ENCODE peak calls at places on chromosomes 11 and 22, in ten cellular contexts. I is germinal center; D is endothelial cell; G is OCI-LY7; U is AG09309; V is fibroblast of pulmonary artery; C is fibroblast of mammary gland; A is activated CD8-positive, alpha-beta memory T cell treated with anti-CD3 and anti-CD28 coated beads, Interleukin-2, amount 50 U/mL, for 4 hours; B is sciatic nerve; X is memory B cell. M is an unnamed sample.

GRCh38 chr22:43723816-43724215 is 88.3 kb downstream of the EFCAB6 start:
- DNase-seq in I (no peak), D (no peak), G (no peak), U (no peak), V (peak; percentile 29), C (peak; percentile 53), A (no peak), B (no peak), X (no peak), M (no peak)

GRCh38 chr11:64060861-64061444 is 25.2 kb downstream of the FLRT1 start:
- DNase-seq in I (peak; percentile 91), D (peak; percentile 70), G (peak; percentile 70), U (no peak), V (peak; percentile 14), C (peak; percentile 10), A (peak; percentile 59), B (no peak), X (peak; percentile 55), M (no peak)

GRCh38 chr11:47869548-47870393 is 21.6 kb upstream of the NUP160 start:
- DNase-seq in I (no peak), D (no peak), G (no peak), U (no peak), V (no peak), C (no peak), A (no peak), B (no peak), X (no peak), M (no peak)

GRCh38 chr22:22922954-22923319 is 35.3 kb downstream of the IGLL5 start:
- DNase-seq in I (no peak), D (no peak), G (no peak), U (no peak), V (no peak), C (no peak), A (no peak), B (no peak), X (no peak), M (no peak)

GRCh38 chr11:121416909-121417567 is 35.1 kb upstream of the SORL1 start:
- DNase-seq in I (no peak), D (no peak), G (peak; percentile 41), U (peak; percentile 81), V (peak; percentile 94), C (peak; percentile 97), A (no peak), B (peak; percentile 91), X (no peak), M (no peak)

GRCh38 chr22:19519041-19519926 is 4.9 kb downstream of the CLDN5 start:
- DNase-seq in I (no peak), D (no peak), G (no peak), U (no peak), V (no peak), C (no peak), A (no peak), B (no peak), X (no peak), M (no peak)

GRCh38 chr11:72823105-72823804 is 9.0 kb downstream of the ATG16L2 start:
- DNase-seq in I (no peak), D (no peak), G (no peak), U (no peak), V (no peak), C (no peak), A (no peak), B (peak; percentile 59), X (no peak), M (no peak)

GRCh38 chr11:111623527-111624030 is 21.3 kb downstream of the SIK2 start:
- DNase-seq in I (no peak), D (no peak), G (no peak), U (no peak), V (no peak), C (no peak), A (no peak), B (no peak), X (no peak), M (no peak)

GRCh38 chr22:35231585-35232084 is 25.7 kb upstream of the HMGXB4 start:
- DNase-seq in I (peak; percentile 73), D (peak; percentile 78), G (peak; percentile 83), U (no peak), V (peak; percentile 77), C (peak; percentile 68), A (peak; percentile 69), B (no peak), X (peak; percentile 54), M (peak; percentile 84)

GRCh38 chr11:66680966-66681645 is 3.4 kb upstream of the RBM4B start:
- DNase-seq in I (no peak), D (no peak), G (no peak), U (no peak), V (no peak), C (no peak), A (no peak), B (no peak), X (no peak), M (no peak)

GRCh38 chr11:64378335-64378884 is 19.4 kb downstream of the RPS6KA4 start:
- DNase-seq in I (no peak), D (no peak), G (no peak), U (no peak), V (peak; percentile 29), C (peak; percentile 17), A (no peak), B (no peak), X (no peak), M (no peak)

GRCh38 chr11:106087815-106088435 is 10.5 kb downstream of the AASDHPPT start:
- DNase-seq in I (peak; percentile 3), D (peak; percentile 41), G (peak; percentile 42), U (no peak), V (peak; percentile 78), C (peak; percentile 70), A (peak; percentile 41), B (peak; percentile 63), X (peak; percentile 13), M (no peak)

GRCh38 chr22:39574779-39575551 is 4.4 kb downstream of the CACNA1I start:
- DNase-seq in I (no peak), D (no peak), G (no peak), U (peak; percentile 21), V (peak; percentile 66), C (peak; percentile 93), A (no peak), B (no peak), X (no peak), M (no peak)

GRCh38 chr11:72828081-72828567 is 13.9 kb downstream of the ATG16L2 start:
- DNase-seq in I (no peak), D (no peak), G (no peak), U (no peak), V (no peak), C (peak; percentile 60), A (no peak), B (peak; percentile 61), X (no peak), M (no peak)

M was measured in iPS DF 6.9.